ENCODE peak calls at places on chromosome 13, in seven cellular contexts. Z, E, O, Q, S, B and J are unnamed samples.

GRCh38 chr13:79780240-79780639 is 299.3 kb downstream of the NDFIP2 start:
- DNase-seq in Z (no peak), E (peak), O (no peak), Q (no peak), S (no peak), B (no peak), J (no peak)

GRCh38 chr13:101565327-101565726 is 112.9 kb downstream of the ITGBL1 start:
- DNase-seq in Z (no peak), E (no peak), O (no peak), Q (no peak), S (no peak), B (no peak), J (no peak)

GRCh38 chr13:69035771-69036170 is 1071.9 kb upstream of the ATXN8OS start:
- DNase-seq in Z (no peak), E (no peak), O (no peak), Q (no peak), S (no peak), B (no peak), J (no peak)

GRCh38 chr13:114313061-114313860 is 1.0 kb upstream of the CHAMP1 start:
- DNase-seq in Z (peak), E (no peak), O (no peak), Q (no peak), S (no peak), B (no peak), J (no peak)

GRCh38 chr13:41700790-41701310 is 243.5 kb downstream of the RGCC start:
- DNase-seq in Z (peak), E (peak), O (no peak), Q (no peak), S (no peak), B (no peak), J (no peak)

GRCh38 chr13:94160875-94161274 is 318.6 kb downstream of the DCT start:
- DNase-seq in Z (no peak), E (no peak), O (no peak), Q (no peak), S (no peak), B (no peak), J (no peak)

GRCh38 chr13:71758823-71759222 is 108.2 kb downstream of the DACH1 start:
- DNase-seq in Z (no peak), E (no peak), O (no peak), Q (no peak), S (no peak), B (no peak), J (no peak)

GRCh38 chr13:50909605-50910482 is at the start of gene RNASEH2B:
- DNase-seq in Z (peak), E (peak), O (peak), Q (peak), S (peak), B (peak), J (peak)

GRCh38 chr13:50421457-50422130 is 406.4 kb downstream of the KCNRG start:
- DNase-seq in Z (peak), E (peak), O (no peak), Q (no peak), S (no peak), B (no peak), J (no peak)

GRCh38 chr13:97224544-97225324 is 2.6 kb downstream of the MBNL2 start:
- DNase-seq in Z (peak), E (peak), O (no peak), Q (no peak), S (no peak), B (peak), J (no peak)

GRCh38 chr13:35475960-35476943 is at the start of gene MAB21L1:
- DNase-seq in Z (peak), E (peak), O (no peak), Q (peak), S (peak), B (peak), J (no peak)

GRCh38 chr13:43787998-43788397 is 1.2 kb upstream of the ENOX1 start:
- DNase-seq in Z (peak), E (peak), O (no peak), Q (no peak), S (peak), B (peak), J (no peak)